ENCODE peak calls at places on chromosomes 4 and X, in nine cellular contexts. E, N, G, T, M, B, F, I and Z are unnamed samples.

GRCh38 chr4:13859423-13859822 is 231.9 kb upstream of the BOD1L1 start:
- DNase-seq in E (no peak), N (no peak), G (no peak), T (peak; percentile 28), M (no peak), B (no peak), F (no peak), I (no peak), Z (no peak)

GRCh38 chr4:6331018-6331417 is 61.4 kb downstream of the WFS1 start:
- DNase-seq in E (peak; percentile 56), N (peak; percentile 65), G (no peak), T (peak; percentile 26), M (no peak), B (no peak), F (peak; percentile 31), I (peak; percentile 20), Z (peak; percentile 50)

GRCh38 chr4:10810411-10810810 is 125.8 kb upstream of the CLNK start:
- DNase-seq in E (no peak), N (no peak), G (no peak), T (no peak), M (no peak), B (no peak), F (no peak), I (no peak), Z (no peak)

GRCh38 chr4:143587703-143588102 is 74.2 kb downstream of the SMARCA5 start:
- DNase-seq in E (no peak), N (no peak), G (no peak), T (peak; percentile 4), M (no peak), B (no peak), F (peak; percentile 5), I (no peak), Z (peak; percentile 15)

GRCh38 chr4:47849466-47849865 is 11.6 kb upstream of the CORIN start:
- DNase-seq in E (no peak), N (no peak), G (no peak), T (no peak), M (no peak), B (no peak), F (no peak), I (no peak), Z (no peak)

GRCh38 chr4:72876946-72877345 is 192.6 kb downstream of the COX18 start:
- DNase-seq in E (no peak), N (no peak), G (no peak), T (no peak), M (no peak), B (no peak), F (no peak), I (no peak), Z (no peak)

GRCh38 chr4:15755321-15755750 is 22.8 kb upstream of the CD38 start:
- DNase-seq in E (no peak), N (no peak), G (no peak), T (peak; percentile 50), M (peak; percentile 53), B (no peak), F (no peak), I (peak; percentile 87), Z (peak; percentile 28)

GRCh38 chr4:1247811-1248261 is 1.1 kb downstream of the CTBP1 start:
- DNase-seq in E (no peak), N (peak; percentile 47), G (no peak), T (peak; percentile 24), M (no peak), B (peak; percentile 88), F (no peak), I (no peak), Z (no peak)

GRCh38 chr4:169307581-169307980 is 36.8 kb upstream of the SH3RF1 start:
- DNase-seq in E (no peak), N (no peak), G (no peak), T (no peak), M (no peak), B (no peak), F (no peak), I (no peak), Z (no peak)

GRCh38 chr4:112865443-112865842 is 184.0 kb upstream of the ANK2 start:
- DNase-seq in E (no peak), N (no peak), G (no peak), T (no peak), M (no peak), B (no peak), F (no peak), I (peak; percentile 15), Z (no peak)

GRCh38 chr4:140152760-140153418 is 1.1 kb downstream of the MAML3 start:
- DNase-seq in E (peak; percentile 38), N (peak; percentile 55), G (no peak), T (peak; percentile 38), M (no peak), B (peak; percentile 94), F (peak; percentile 54), I (peak; percentile 69), Z (no peak)

GRCh38 chrX:51420610-51421009 is 75.8 kb downstream of the NUDT11 start:
- DNase-seq in E (peak; percentile 73), N (no peak), G (no peak), T (peak; percentile 30), M (no peak), B (no peak), F (peak; percentile 58), I (peak; percentile 52), Z (peak; percentile 36)

GRCh38 chr4:52841707-52842456 is 20.2 kb upstream of the RASL11B start:
- DNase-seq in E (no peak), N (no peak), G (no peak), T (peak; percentile 71), M (no peak), B (no peak), F (no peak), I (no peak), Z (no peak)

GRCh38 chr4:41541697-41542096 is 3.7 kb downstream of the LIMCH1 start:
- DNase-seq in E (no peak), N (no peak), G (no peak), T (peak; percentile 48), M (no peak), B (no peak), F (no peak), I (peak; percentile 61), Z (no peak)

GRCh38 chr4:6854098-6854744 is 55.4 kb upstream of the TBC1D14 start:
- DNase-seq in E (no peak), N (no peak), G (peak; percentile 8), T (no peak), M (no peak), B (no peak), F (no peak), I (no peak), Z (peak; percentile 59)

GRCh38 chr4:73577371-73577770 is 42.9 kb downstream of the RASSF6 start:
- DNase-seq in E (no peak), N (no peak), G (no peak), T (no peak), M (no peak), B (no peak), F (no peak), I (no peak), Z (no peak)

GRCh38 chr4:113575391-113575790 is 186.1 kb downstream of the CAMK2D start:
- DNase-seq in E (no peak), N (no peak), G (no peak), T (peak; percentile 74), M (no peak), B (no peak), F (no peak), I (peak; percentile 88), Z (no peak)

GRCh38 chr4:147076179-147076578 is 130.5 kb upstream of the TTC29 start:
- DNase-seq in E (no peak), N (no peak), G (no peak), T (no peak), M (no peak), B (no peak), F (no peak), I (no peak), Z (no peak)

GRCh38 chrX:37846141-37846540 is 1.2 kb downstream of the DYNLT3 start:
- DNase-seq in E (no peak), N (no peak), G (no peak), T (no peak), M (no peak), B (no peak), F (no peak), I (peak; percentile 38), Z (no peak)

GRCh38 chrX:118963159-118963558 is 11.3 kb upstream of the LONRF3 start:
- DNase-seq in E (no peak), N (no peak), G (no peak), T (no peak), M (no peak), B (no peak), F (no peak), I (no peak), Z (no peak)

GRCh38 chrX:31461266-31461665 is 389.4 kb upstream of the FTHL17 start:
- DNase-seq in E (no peak), N (no peak), G (no peak), T (no peak), M (no peak), B (no peak), F (no peak), I (no peak), Z (no peak)

GRCh38 chr4:176761872-176762271 is 30.9 kb downstream of the VEGFC start:
- DNase-seq in E (no peak), N (no peak), G (no peak), T (no peak), M (no peak), B (no peak), F (no peak), I (no peak), Z (no peak)

GRCh38 chrX:115958687-115959359 is 211.7 kb upstream of the AGTR2 start:
- DNase-seq in E (no peak), N (no peak), G (no peak), T (no peak), M (no peak), B (no peak), F (peak; percentile 67), I (no peak), Z (no peak)

GRCh38 chrX:69505772-69506616 is 1.9 kb downstream of the NALF2 start:
- DNase-seq in E (peak; percentile 40), N (no peak), G (no peak), T (no peak), M (no peak), B (peak; percentile 75), F (peak; percentile 35), I (no peak), Z (no peak)

GRCh38 chrX:37302569-37302968 is 46.6 kb upstream of the PRRG1 start:
- DNase-seq in E (no peak), N (peak; percentile 29), G (no peak), T (peak; percentile 55), M (no peak), B (no peak), F (peak; percentile 56), I (peak; percentile 40), Z (no peak)

GRCh38 chrX:73182502-73183114 is 32.0 kb downstream of the NAP1L2 start:
- DNase-seq in E (no peak), N (no peak), G (no peak), T (no peak), M (no peak), B (no peak), F (no peak), I (no peak), Z (no peak)

GRCh38 chrX:153672531-153673397 is 849 bp downstream of the PNCK start:
- DNase-seq in E (no peak), N (no peak), G (no peak), T (no peak), M (no peak), B (peak; percentile 83), F (peak; percentile 61), I (no peak), Z (no peak)

GRCh38 chrX:45824471-45824870 is 623.8 kb upstream of the DIPK2B start:
- DNase-seq in E (no peak), N (peak; percentile 31), G (no peak), T (peak; percentile 93), M (peak; percentile 38), B (no peak), F (peak; percentile 53), I (peak; percentile 95), Z (peak; percentile 9)

GRCh38 chr4:95232358-95233156 is 316.2 kb downstream of the UNC5C start:
- DNase-seq in E (no peak), N (no peak), G (no peak), T (no peak), M (no peak), B (no peak), F (no peak), I (no peak), Z (no peak)

GRCh38 chr4:181582595-181582994 is 660.6 kb upstream of the TENM3 start:
- DNase-seq in E (peak; percentile 5), N (peak; percentile 22), G (no peak), T (no peak), M (no peak), B (no peak), F (peak; percentile 4), I (no peak), Z (no peak)

GRCh38 chrX:27997641-27998040 is 16.4 kb upstream of the DCAF8L1 start:
- DNase-seq in E (no peak), N (no peak), G (no peak), T (no peak), M (no peak), B (no peak), F (no peak), I (no peak), Z (no peak)